ENCODE peak calls at places on chromosomes 11 and 22, in ten cellular contexts. One of them, this sample, is unnamed.

GRCh38 chr11:40274017-40274416 is 1185.4 kb downstream of the LRRC4C start:
- DNase-seq in esophagus muscularis mucosa: no peak
- DNase-seq in neural progenitor cell: no peak
- DNase-seq in dorsolateral prefrontal cortex: no peak
- DNase-seq in left ventricle myocardium inferior: no peak
- DNase-seq in fibroblast of the aortic adventitia: peak
- DNase-seq in tibial nerve: peak
- DNase-seq in nephron progenitor cell: no peak
- DNase-seq in heart left ventricle: no peak
- DNase-seq in body of pancreas: no peak
- DNase-seq in this sample: no peak

GRCh38 chr22:20510811-20511577 is 3.6 kb downstream of the MED15 start:
- DNase-seq in left ventricle myocardium inferior: no peak
- DNase-seq in neural progenitor cell: no peak
- DNase-seq in esophagus muscularis mucosa: no peak
- DNase-seq in body of pancreas: no peak
- DNase-seq in heart left ventricle: no peak
- DNase-seq in fibroblast of the aortic adventitia: no peak
- DNase-seq in tibial nerve: no peak
- DNase-seq in dorsolateral prefrontal cortex: no peak
- DNase-seq in nephron progenitor cell: no peak
- DNase-seq in this sample: no peak

GRCh38 chr11:96337541-96338530 is 5.2 kb downstream of the MAML2 start:
- DNase-seq in nephron progenitor cell: no peak
- DNase-seq in left ventricle myocardium inferior: peak
- DNase-seq in esophagus muscularis mucosa: no peak
- DNase-seq in dorsolateral prefrontal cortex: no peak
- DNase-seq in neural progenitor cell: no peak
- DNase-seq in body of pancreas: no peak
- DNase-seq in heart left ventricle: peak
- DNase-seq in tibial nerve: no peak
- DNase-seq in fibroblast of the aortic adventitia: peak
- DNase-seq in this sample: no peak

GRCh38 chr11:910044-910588 is 494 bp downstream of the CHID1 start:
- DNase-seq in esophagus muscularis mucosa: no peak
- DNase-seq in body of pancreas: no peak
- DNase-seq in left ventricle myocardium inferior: no peak
- DNase-seq in heart left ventricle: no peak
- DNase-seq in neural progenitor cell: no peak
- DNase-seq in nephron progenitor cell: peak
- DNase-seq in dorsolateral prefrontal cortex: no peak
- DNase-seq in tibial nerve: no peak
- DNase-seq in fibroblast of the aortic adventitia: no peak
- DNase-seq in this sample: no peak

GRCh38 chr11:129785383-129786111 is 30.1 kb upstream of the TMEM45B start:
- DNase-seq in dorsolateral prefrontal cortex: no peak
- DNase-seq in fibroblast of the aortic adventitia: peak
- DNase-seq in neural progenitor cell: no peak
- DNase-seq in nephron progenitor cell: no peak
- DNase-seq in heart left ventricle: no peak
- DNase-seq in body of pancreas: no peak
- DNase-seq in left ventricle myocardium inferior: no peak
- DNase-seq in tibial nerve: no peak
- DNase-seq in esophagus muscularis mucosa: no peak
- DNase-seq in this sample: no peak

GRCh38 chr11:65066805-65067291 is 8.5 kb upstream of the NAALADL1 start:
- DNase-seq in body of pancreas: no peak
- DNase-seq in esophagus muscularis mucosa: no peak
- DNase-seq in left ventricle myocardium inferior: no peak
- DNase-seq in neural progenitor cell: peak
- DNase-seq in tibial nerve: no peak
- DNase-seq in nephron progenitor cell: no peak
- DNase-seq in dorsolateral prefrontal cortex: no peak
- DNase-seq in heart left ventricle: no peak
- DNase-seq in fibroblast of the aortic adventitia: no peak
- DNase-seq in this sample: no peak

GRCh38 chr11:131668867-131669780 is 298.7 kb downstream of the NTM start:
- DNase-seq in tibial nerve: no peak
- DNase-seq in esophagus muscularis mucosa: no peak
- DNase-seq in fibroblast of the aortic adventitia: peak
- DNase-seq in left ventricle myocardium inferior: no peak
- DNase-seq in heart left ventricle: no peak
- DNase-seq in nephron progenitor cell: peak
- DNase-seq in body of pancreas: peak
- DNase-seq in dorsolateral prefrontal cortex: peak
- DNase-seq in neural progenitor cell: peak
- DNase-seq in this sample: peak

GRCh38 chr11:1478544-1478943 is 8.0 kb downstream of the MOB2 start:
- DNase-seq in nephron progenitor cell: no peak
- DNase-seq in fibroblast of the aortic adventitia: no peak
- DNase-seq in esophagus muscularis mucosa: no peak
- DNase-seq in left ventricle myocardium inferior: peak
- DNase-seq in body of pancreas: no peak
- DNase-seq in dorsolateral prefrontal cortex: no peak
- DNase-seq in neural progenitor cell: no peak
- DNase-seq in tibial nerve: no peak
- DNase-seq in heart left ventricle: peak
- DNase-seq in this sample: no peak

GRCh38 chr11:116643521-116643920 is 129.3 kb downstream of the BUD13 start:
- DNase-seq in fibroblast of the aortic adventitia: no peak
- DNase-seq in tibial nerve: no peak
- DNase-seq in neural progenitor cell: no peak
- DNase-seq in dorsolateral prefrontal cortex: no peak
- DNase-seq in heart left ventricle: no peak
- DNase-seq in esophagus muscularis mucosa: peak
- DNase-seq in left ventricle myocardium inferior: no peak
- DNase-seq in body of pancreas: no peak
- DNase-seq in nephron progenitor cell: no peak
- DNase-seq in this sample: no peak

GRCh38 chr22:29719894-29720645 is at the start of gene CABP7:
- DNase-seq in tibial nerve: no peak
- DNase-seq in dorsolateral prefrontal cortex: no peak
- DNase-seq in body of pancreas: no peak
- DNase-seq in left ventricle myocardium inferior: no peak
- DNase-seq in esophagus muscularis mucosa: no peak
- DNase-seq in fibroblast of the aortic adventitia: no peak
- DNase-seq in nephron progenitor cell: peak
- DNase-seq in neural progenitor cell: peak
- DNase-seq in heart left ventricle: no peak
- DNase-seq in this sample: no peak

GRCh38 chr22:49022816-49023160 is 804.9 kb downstream of the BRD1 start:
- DNase-seq in nephron progenitor cell: no peak
- DNase-seq in body of pancreas: no peak
- DNase-seq in fibroblast of the aortic adventitia: no peak
- DNase-seq in left ventricle myocardium inferior: no peak
- DNase-seq in esophagus muscularis mucosa: no peak
- DNase-seq in heart left ventricle: peak
- DNase-seq in tibial nerve: no peak
- DNase-seq in dorsolateral prefrontal cortex: no peak
- DNase-seq in neural progenitor cell: no peak
- DNase-seq in this sample: no peak

GRCh38 chr11:57761301-57762234 is at the start of gene CTNND1:
- DNase-seq in heart left ventricle: peak
- DNase-seq in tibial nerve: peak
- DNase-seq in fibroblast of the aortic adventitia: peak
- DNase-seq in body of pancreas: peak
- DNase-seq in left ventricle myocardium inferior: peak
- DNase-seq in dorsolateral prefrontal cortex: peak
- DNase-seq in nephron progenitor cell: peak
- DNase-seq in esophagus muscularis mucosa: peak
- DNase-seq in neural progenitor cell: peak
- DNase-seq in this sample: peak

GRCh38 chr11:66976048-66976467 is 954 bp downstream of the C11orf86 start:
- DNase-seq in tibial nerve: no peak
- DNase-seq in heart left ventricle: no peak
- DNase-seq in left ventricle myocardium inferior: no peak
- DNase-seq in nephron progenitor cell: peak
- DNase-seq in esophagus muscularis mucosa: no peak
- DNase-seq in dorsolateral prefrontal cortex: no peak
- DNase-seq in neural progenitor cell: peak
- DNase-seq in body of pancreas: no peak
- DNase-seq in fibroblast of the aortic adventitia: no peak
- DNase-seq in this sample: peak

GRCh38 chr22:35638408-35638807 is 9.8 kb upstream of the APOL6 start:
- DNase-seq in dorsolateral prefrontal cortex: peak
- DNase-seq in body of pancreas: peak
- DNase-seq in fibroblast of the aortic adventitia: peak
- DNase-seq in left ventricle myocardium inferior: peak
- DNase-seq in esophagus muscularis mucosa: peak
- DNase-seq in neural progenitor cell: peak
- DNase-seq in nephron progenitor cell: no peak
- DNase-seq in heart left ventricle: peak
- DNase-seq in tibial nerve: peak
- DNase-seq in this sample: no peak

GRCh38 chr11:111833524-111833923 is 37.9 kb downstream of the ALG9 start:
- DNase-seq in dorsolateral prefrontal cortex: no peak
- DNase-seq in heart left ventricle: no peak
- DNase-seq in left ventricle myocardium inferior: no peak
- DNase-seq in nephron progenitor cell: no peak
- DNase-seq in tibial nerve: no peak
- DNase-seq in esophagus muscularis mucosa: no peak
- DNase-seq in body of pancreas: no peak
- DNase-seq in fibroblast of the aortic adventitia: no peak
- DNase-seq in neural progenitor cell: no peak
- DNase-seq in this sample: no peak

GRCh38 chr11:77113382-77114088 is 10.9 kb downstream of the OMP start:
- DNase-seq in fibroblast of the aortic adventitia: peak
- DNase-seq in heart left ventricle: no peak
- DNase-seq in dorsolateral prefrontal cortex: no peak
- DNase-seq in neural progenitor cell: peak
- DNase-seq in tibial nerve: peak
- DNase-seq in body of pancreas: peak
- DNase-seq in nephron progenitor cell: peak
- DNase-seq in esophagus muscularis mucosa: no peak
- DNase-seq in left ventricle myocardium inferior: no peak
- DNase-seq in this sample: peak

DNA sequence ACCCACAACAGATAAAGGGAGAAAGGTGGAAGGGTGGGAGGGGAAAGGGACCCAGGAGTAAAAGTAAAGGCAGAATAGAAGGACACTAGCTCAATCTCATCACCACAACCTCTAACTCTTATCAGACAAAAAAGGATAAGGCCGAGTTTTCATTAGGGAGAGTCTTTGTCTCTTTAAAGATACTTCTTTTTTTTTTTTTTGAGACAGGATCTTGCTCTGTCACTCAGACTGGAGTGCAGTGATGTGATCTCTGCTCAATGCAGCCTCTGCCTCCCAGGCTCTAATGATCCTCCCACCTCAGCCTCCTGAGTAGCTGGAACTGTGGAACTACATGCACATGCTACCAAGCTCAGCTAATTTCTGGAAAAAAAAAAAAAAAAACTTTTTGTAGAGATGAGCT is 85.6 kb upstream of the CHRM4 start:
- DNase-seq in nephron progenitor cell: no peak
- DNase-seq in body of pancreas: no peak
- DNase-seq in dorsolateral prefrontal cortex: no peak
- DNase-seq in left ventricle myocardium inferior: no peak
- DNase-seq in tibial nerve: no peak
- DNase-seq in esophagus muscularis mucosa: no peak
- DNase-seq in heart left ventricle: no peak
- DNase-seq in neural progenitor cell: no peak
- DNase-seq in fibroblast of the aortic adventitia: no peak
- DNase-seq in this sample: no peak
- TF ChIP-seq CTCF in nephron progenitor cell: no peak
- TF ChIP-seq CTCF in body of pancreas: no peak
- TF ChIP-seq CTCF in dorsolateral prefrontal cortex: no peak
- TF ChIP-seq CTCF in left ventricle myocardium inferior: no peak
- TF ChIP-seq CTCF in tibial nerve: no peak
- TF ChIP-seq CTCF in esophagus muscularis mucosa: no peak
- TF ChIP-seq CTCF in heart left ventricle: no peak
- TF ChIP-seq CTCF in neural progenitor cell: no peak
- TF ChIP-seq CTCF in fibroblast of the aortic adventitia: no peak
- TF ChIP-seq CTCF in this sample: no peak

GRCh38 chr11:12321217-12321937 is 56.0 kb upstream of the PARVA start:
- DNase-seq in tibial nerve: no peak
- DNase-seq in neural progenitor cell: no peak
- DNase-seq in dorsolateral prefrontal cortex: no peak
- DNase-seq in fibroblast of the aortic adventitia: no peak
- DNase-seq in body of pancreas: no peak
- DNase-seq in nephron progenitor cell: no peak
- DNase-seq in left ventricle myocardium inferior: no peak
- DNase-seq in heart left ventricle: no peak
- DNase-seq in esophagus muscularis mucosa: no peak
- DNase-seq in this sample: no peak
- TF ChIP-seq CTCF in tibial nerve: no peak
- TF ChIP-seq CTCF in neural progenitor cell: no peak
- TF ChIP-seq CTCF in dorsolateral prefrontal cortex: no peak
- TF ChIP-seq CTCF in fibroblast of the aortic adventitia: no peak
- TF ChIP-seq CTCF in body of pancreas: no peak
- TF ChIP-seq CTCF in nephron progenitor cell: no peak
- TF ChIP-seq CTCF in left ventricle myocardium inferior: no peak
- TF ChIP-seq CTCF in heart left ventricle: no peak
- TF ChIP-seq CTCF in esophagus muscularis mucosa: no peak
- TF ChIP-seq CTCF in this sample: no peak

GRCh38 chr11:114439229-114440120 is at the start of gene REXO2:
- DNase-seq in tibial nerve: peak
- DNase-seq in heart left ventricle: peak
- DNase-seq in neural progenitor cell: peak
- DNase-seq in nephron progenitor cell: peak
- DNase-seq in left ventricle myocardium inferior: peak
- DNase-seq in esophagus muscularis mucosa: peak
- DNase-seq in body of pancreas: peak
- DNase-seq in fibroblast of the aortic adventitia: peak
- DNase-seq in dorsolateral prefrontal cortex: peak
- DNase-seq in this sample: peak
- TF ChIP-seq CTCF in tibial nerve: peak
- TF ChIP-seq CTCF in heart left ventricle: no peak
- TF ChIP-seq CTCF in neural progenitor cell: peak
- TF ChIP-seq CTCF in nephron progenitor cell: no peak
- TF ChIP-seq CTCF in left ventricle myocardium inferior: peak
- TF ChIP-seq CTCF in esophagus muscularis mucosa: no peak
- TF ChIP-seq CTCF in body of pancreas: no peak
- TF ChIP-seq CTCF in fibroblast of the aortic adventitia: peak
- TF ChIP-seq CTCF in dorsolateral prefrontal cortex: peak
- TF ChIP-seq CTCF in this sample: no peak

GRCh38 chr11:13247606-13248320 is 29.8 kb upstream of the BMAL1 start:
- DNase-seq in esophagus muscularis mucosa: no peak
- DNase-seq in body of pancreas: no peak
- DNase-seq in heart left ventricle: no peak
- DNase-seq in dorsolateral prefrontal cortex: no peak
- DNase-seq in neural progenitor cell: no peak
- DNase-seq in tibial nerve: no peak
- DNase-seq in fibroblast of the aortic adventitia: no peak
- DNase-seq in nephron progenitor cell: no peak
- DNase-seq in left ventricle myocardium inferior: no peak
- DNase-seq in this sample: no peak

GRCh38 chr11:13249177-13249576 is 28.4 kb upstream of the BMAL1 start:
- DNase-seq in heart left ventricle: no peak
- DNase-seq in left ventricle myocardium inferior: no peak
- DNase-seq in fibroblast of the aortic adventitia: no peak
- DNase-seq in nephron progenitor cell: no peak
- DNase-seq in dorsolateral prefrontal cortex: no peak
- DNase-seq in neural progenitor cell: no peak
- DNase-seq in tibial nerve: no peak
- DNase-seq in body of pancreas: no peak
- DNase-seq in esophagus muscularis mucosa: no peak
- DNase-seq in this sample: no peak

GRCh38 chr11:13251961-13252360 is 25.6 kb upstream of the BMAL1 start:
- DNase-seq in tibial nerve: no peak
- DNase-seq in esophagus muscularis mucosa: no peak
- DNase-seq in heart left ventricle: no peak
- DNase-seq in dorsolateral prefrontal cortex: no peak
- DNase-seq in nephron progenitor cell: no peak
- DNase-seq in body of pancreas: no peak
- DNase-seq in neural progenitor cell: no peak
- DNase-seq in left ventricle myocardium inferior: no peak
- DNase-seq in fibroblast of the aortic adventitia: no peak
- DNase-seq in this sample: no peak

GRCh38 chr11:13249992-13250391 is 27.6 kb upstream of the BMAL1 start:
- DNase-seq in heart left ventricle: no peak
- DNase-seq in nephron progenitor cell: no peak
- DNase-seq in neural progenitor cell: peak
- DNase-seq in esophagus muscularis mucosa: no peak
- DNase-seq in left ventricle myocardium inferior: no peak
- DNase-seq in tibial nerve: no peak
- DNase-seq in fibroblast of the aortic adventitia: no peak
- DNase-seq in body of pancreas: no peak
- DNase-seq in dorsolateral prefrontal cortex: no peak
- DNase-seq in this sample: no peak
- TF ChIP-seq CTCF in heart left ventricle: no peak
- TF ChIP-seq CTCF in nephron progenitor cell: no peak
- TF ChIP-seq CTCF in neural progenitor cell: peak
- TF ChIP-seq CTCF in esophagus muscularis mucosa: no peak
- TF ChIP-seq CTCF in left ventricle myocardium inferior: peak
- TF ChIP-seq CTCF in tibial nerve: no peak
- TF ChIP-seq CTCF in fibroblast of the aortic adventitia: peak
- TF ChIP-seq CTCF in body of pancreas: no peak
- TF ChIP-seq CTCF in dorsolateral prefrontal cortex: no peak
- TF ChIP-seq CTCF in this sample: no peak

This sample was measured in endothelial cell.